ENCODE peak calls at places on chromosomes 7 and 10, in nine cellular contexts. S is left ventricle myocardium inferior; E is tibial nerve; A is CD8-positive, alpha-beta memory T cell; X is neural progenitor cell; Z is epithelial cell of esophagus; I is CD8-positive, alpha-beta T cell; Q is upper lobe of right lung; C is ascending aorta. D is an unnamed sample.

GRCh38 chr7:13050703-13051102 is 363.3 kb downstream of the ARL4A start:
- DNase-seq in C (no peak), E (no peak), A (no peak), X (no peak), I (no peak), Q (no peak), Z (peak; percentile 54), S (no peak), D (no peak)

GRCh38 chr10:129415261-129416135 is 51.5 kb upstream of the MGMT start:
- DNase-seq in Z (no peak), S (no peak), E (no peak), Q (no peak), C (no peak), A (no peak), X (no peak), I (no peak), D (no peak)

GRCh38 chr10:79433324-79434222 is 11.9 kb downstream of the ZCCHC24 start:
- DNase-seq in Q (peak; percentile 49), C (no peak), E (no peak), Z (no peak), S (no peak), A (no peak), I (no peak), X (no peak), D (no peak)

GRCh38 chr7:97120713-97121457 is 3.4 kb downstream of the SDHAF3 start:
- DNase-seq in X (no peak), A (no peak), E (no peak), Q (no peak), Z (no peak), I (no peak), C (no peak), S (no peak), D (no peak)

GRCh38 chr10:58796242-58796641 is 283.6 kb downstream of the BICC1 start:
- DNase-seq in E (no peak), Z (peak; percentile 74), C (no peak), X (peak; percentile 50), S (no peak), Q (no peak), A (no peak), I (no peak), D (no peak)

GRCh38 chr7:81925530-81925929 is 155.7 kb upstream of the HGF start:
- DNase-seq in X (no peak), E (no peak), Z (no peak), S (no peak), C (no peak), Q (no peak), I (no peak), A (no peak), D (no peak)

GRCh38 chr10:34962866-34963265 is 127.3 kb downstream of the CUL2 start:
- DNase-seq in S (no peak), Z (no peak), A (no peak), X (no peak), Q (no peak), C (no peak), I (no peak), E (no peak), D (no peak)

GRCh38 chr7:79523426-79523825 is 70.0 kb upstream of the MAGI2 start:
- DNase-seq in I (no peak), C (no peak), Z (peak; percentile 39), S (no peak), X (no peak), Q (no peak), E (no peak), A (no peak), D (no peak)

GRCh38 chr10:17547026-17547425 is 70.1 kb downstream of the HACD1 start:
- DNase-seq in A (no peak), C (no peak), E (no peak), I (no peak), Z (no peak), Q (no peak), X (peak; percentile 7), S (no peak), D (no peak)

GRCh38 chr10:99345350-99345749 is 16.2 kb downstream of the CNNM1 start:
- DNase-seq in X (no peak), Z (no peak), Q (no peak), E (no peak), A (no peak), S (no peak), C (no peak), I (no peak), D (no peak)

DNA sequence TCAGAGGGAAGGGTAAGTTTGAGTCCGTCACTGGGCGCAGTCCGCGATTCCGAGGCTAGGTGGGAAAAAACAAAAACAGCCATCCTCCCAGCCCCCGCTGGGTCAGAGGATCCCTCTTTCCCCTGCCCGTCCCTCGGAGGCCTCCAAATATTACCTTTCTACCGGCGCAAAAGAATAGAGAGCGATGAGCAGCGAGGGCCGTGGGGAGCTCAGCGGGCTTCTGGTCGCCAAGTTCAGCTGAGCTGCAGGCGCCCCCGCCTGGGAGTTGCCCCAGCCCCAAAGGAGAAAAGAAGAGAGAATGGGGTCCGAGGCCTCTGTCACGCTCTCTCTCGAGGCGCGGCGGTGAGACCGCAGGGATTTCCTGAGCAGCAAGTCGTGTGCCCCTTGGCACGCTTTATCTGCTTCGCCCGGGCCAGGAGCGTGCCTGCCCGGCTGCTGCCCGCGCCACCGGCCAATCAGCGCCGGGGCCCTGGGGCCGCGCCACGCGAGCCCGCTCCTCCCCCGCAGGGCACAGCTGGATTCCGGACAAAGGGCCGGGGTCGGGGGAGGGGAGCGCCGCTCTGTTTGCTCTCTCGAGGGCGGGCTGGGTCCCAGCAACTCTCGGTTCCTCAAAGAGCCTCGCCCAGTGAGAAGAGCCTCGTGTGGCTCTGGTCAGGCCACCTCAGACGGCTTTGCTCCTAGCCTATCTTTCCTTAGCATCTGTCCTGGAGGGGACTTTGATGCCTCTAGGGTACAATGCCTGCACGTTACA is at the start of gene NEUROG3:
- DNase-seq in C (no peak), Q (no peak), E (no peak), X (peak; percentile 65), A (no peak), Z (no peak), I (no peak), S (no peak), D (no peak)
- H3K4me3 ChIP-seq in C (peak within 1 kb of the TSS; percentile 48), Q (peak within 1 kb of the TSS; percentile 31), E (peak within 1 kb of the TSS; percentile 44), X (peak within 1 kb of the TSS; percentile 38), A (peak within 1 kb of the TSS; percentile 45), Z (no peak within 1 kb of the TSS), I (peak within 1 kb of the TSS; percentile 77), S (peak within 1 kb of the TSS; percentile 52), D (no peak within 1 kb of the TSS)

DNA sequence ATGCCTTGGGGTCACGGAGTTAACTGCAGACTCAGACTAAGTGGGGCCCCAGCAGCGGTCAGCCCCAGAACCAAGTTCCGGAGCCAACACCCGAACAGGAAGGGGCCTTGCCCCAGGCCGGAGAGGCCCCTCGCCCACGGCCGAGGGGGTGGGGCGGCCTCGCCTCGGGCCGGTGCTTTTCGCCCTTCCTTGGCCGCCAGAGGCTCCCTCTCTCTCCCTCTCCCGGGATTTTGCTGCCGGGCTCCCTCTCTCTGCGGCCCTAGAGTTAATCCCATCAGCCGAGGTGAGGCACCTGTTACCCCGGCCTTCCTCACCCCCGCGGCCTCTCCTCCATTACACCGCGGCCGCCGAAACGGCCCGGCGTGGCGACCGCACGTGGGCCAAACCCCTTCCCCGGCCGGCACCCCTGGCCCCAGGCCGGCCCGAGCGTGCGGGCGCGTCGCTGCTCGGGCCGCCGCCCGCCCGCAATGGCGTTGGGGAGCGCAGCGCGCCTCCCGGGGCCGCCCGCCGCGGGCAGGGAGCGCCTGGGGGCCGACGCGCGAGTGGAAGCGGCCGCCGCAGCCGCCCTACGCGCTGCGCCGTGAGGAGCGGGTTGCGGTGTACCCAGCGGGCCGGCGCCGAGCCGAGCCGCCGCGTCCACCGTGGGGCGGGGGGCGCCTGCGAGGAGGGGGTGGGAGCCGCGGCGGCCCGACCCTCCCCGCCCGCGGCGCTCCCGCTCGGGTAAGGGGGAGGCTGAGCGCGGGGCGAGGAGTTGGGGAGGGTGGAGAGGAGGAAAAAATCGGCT is at the start of gene PPP1R9A:
- DNase-seq in Z (no peak), S (peak; percentile 33), C (no peak), A (no peak), Q (peak; percentile 81), X (peak; percentile 87), E (no peak), I (no peak), D (no peak)
- H3K4me3 ChIP-seq in Z (peak within 1 kb of the TSS; percentile 27), S (peak within 1 kb of the TSS; percentile 74), C (peak within 1 kb of the TSS; percentile 64), A (no peak within 1 kb of the TSS), Q (peak within 1 kb of the TSS; percentile 59), X (peak within 1 kb of the TSS; percentile 63), E (peak within 1 kb of the TSS; percentile 63), I (no peak within 1 kb of the TSS), D (no peak within 1 kb of the TSS)

GRCh38 chr10:89416465-89416864 is 2.1 kb downstream of the IFIT5 start:
- DNase-seq in E (no peak), C (no peak), Z (no peak), X (no peak), A (no peak), S (no peak), I (no peak), Q (no peak), D (no peak)

GRCh38 chr10:89421018-89421476 is 6.7 kb downstream of the IFIT5 start:
- DNase-seq in C (no peak), Q (no peak), Z (peak; percentile 90), X (no peak), I (no peak), S (no peak), A (no peak), E (no peak), D (no peak)

GRCh38 chr10:89414879-89415821 is 782 bp downstream of the IFIT5 start:
- DNase-seq in I (peak; percentile 4), X (peak; percentile 60), C (no peak), A (peak; percentile 35), Z (peak; percentile 33), S (peak; percentile 40), Q (peak; percentile 82), E (peak; percentile 31), D (no peak)

GRCh38 chr10:89414146-89414878 is at the start of gene IFIT5:
- DNase-seq in Q (peak; percentile 88), E (peak; percentile 32), C (no peak), Z (peak; percentile 65), I (peak; percentile 38), A (peak; percentile 52), S (peak; percentile 76), X (peak; percentile 86), D (peak; percentile 65)

DNA sequence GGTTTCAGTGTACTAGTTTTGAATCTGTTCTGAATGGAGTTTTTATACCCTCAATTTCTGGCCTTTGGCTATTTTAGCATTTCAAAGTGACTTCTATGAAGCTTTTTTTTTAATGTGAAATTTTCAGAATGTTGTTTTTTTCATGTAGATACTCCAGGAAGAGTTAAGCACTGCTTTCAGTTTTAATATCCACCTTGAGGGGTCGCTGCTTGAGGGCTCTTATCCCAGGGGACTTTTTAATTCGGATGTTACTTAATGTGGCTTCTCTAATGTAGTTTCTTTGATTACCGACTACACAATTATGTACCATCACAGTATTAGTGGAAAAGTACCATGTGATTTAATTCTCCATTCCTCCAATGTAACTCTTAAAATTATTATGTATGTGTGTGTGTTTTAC is 5.2 kb downstream of the IFIT5 start:
- DNase-seq in E (no peak), Z (peak; percentile 11), I (no peak), X (no peak), A (no peak), S (no peak), C (no peak), Q (no peak), D (no peak)
- H3K4me3 ChIP-seq in E (no peak overlapping the region), Z (no peak overlapping the region), I (no peak overlapping the region), X (no peak overlapping the region), A (no peak overlapping the region), S (peak overlapping the region; percentile 34), C (no peak overlapping the region), Q (peak overlapping the region; percentile 11), D (no peak overlapping the region)

DNA sequence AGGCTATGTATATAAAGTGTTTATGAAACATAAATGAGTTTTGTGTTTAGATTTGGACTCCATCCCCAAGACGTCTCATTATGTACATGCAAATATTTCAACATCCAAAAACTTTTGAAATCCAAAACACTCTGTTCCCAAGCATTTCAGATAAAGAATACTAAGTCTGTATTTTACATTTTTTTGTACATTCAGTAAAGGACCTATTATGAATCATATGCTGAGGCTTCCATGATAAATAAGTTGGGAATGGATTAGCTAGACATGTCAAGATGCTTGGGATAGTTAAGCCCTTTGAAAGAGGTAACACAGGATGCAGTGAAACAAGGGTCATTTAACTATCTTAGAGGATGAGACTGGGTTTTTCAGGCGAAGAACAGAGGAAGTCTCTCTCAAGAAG is 262.9 kb downstream of the SNX13 start:
- DNase-seq in S (no peak), A (no peak), Q (no peak), Z (peak; percentile 46), X (no peak), C (no peak), E (no peak), I (no peak), D (no peak)
- H3K4me3 ChIP-seq in S (no peak overlapping the region), A (no peak overlapping the region), Q (no peak overlapping the region), Z (no peak overlapping the region), X (no peak overlapping the region), C (no peak overlapping the region), E (no peak overlapping the region), I (no peak overlapping the region), D (no peak overlapping the region)